ENCODE peak calls at places on chromosome 10, in six cellular contexts. One of them, this sample, is unnamed.
A peak's percentile ranks its signal among the peaks of the same experiment; 100 is the strongest.

GRCh38 chr10:13074562-13075451 is 25.2 kb upstream of the OPTN start:
- DNase-seq in stimulated activated CD8-positive, alpha-beta memory T cell treated with anti-CD3 and anti-CD28 coated beads, Interleukin-15, amount 100 ng/mL, for 24 hours: peak; percentile 13
- DNase-seq in iPS DF 19.7: no peak
- DNase-seq in GM20000: peak; percentile 73
- DNase-seq in A172: peak; percentile 63
- DNase-seq in LHCN-M2: peak; percentile 44
- DNase-seq in this sample: peak; percentile 37

GRCh38 chr10:10792681-10793080 is 225.0 kb upstream of the CELF2 start:
- DNase-seq in A172: peak; percentile 6
- DNase-seq in stimulated activated CD8-positive, alpha-beta memory T cell treated with anti-CD3 and anti-CD28 coated beads, Interleukin-15, amount 100 ng/mL, for 24 hours: no peak
- DNase-seq in GM20000: no peak
- DNase-seq in LHCN-M2: peak; percentile 98
- DNase-seq in iPS DF 19.7: no peak
- DNase-seq in this sample: no peak

GRCh38 chr10:114943000-114943399 is 5.0 kb downstream of the TRUB1 start:
- DNase-seq in GM20000: no peak
- DNase-seq in iPS DF 19.7: no peak
- DNase-seq in LHCN-M2: no peak
- DNase-seq in stimulated activated CD8-positive, alpha-beta memory T cell treated with anti-CD3 and anti-CD28 coated beads, Interleukin-15, amount 100 ng/mL, for 24 hours: no peak
- DNase-seq in A172: no peak
- DNase-seq in this sample: no peak

GRCh38 chr10:100737359-100738054 is 7.9 kb upstream of the PAX2 start:
- DNase-seq in GM20000: peak; percentile 47
- DNase-seq in stimulated activated CD8-positive, alpha-beta memory T cell treated with anti-CD3 and anti-CD28 coated beads, Interleukin-15, amount 100 ng/mL, for 24 hours: no peak
- DNase-seq in LHCN-M2: no peak
- DNase-seq in A172: no peak
- DNase-seq in iPS DF 19.7: no peak
- DNase-seq in this sample: no peak

GRCh38 chr10:125123363-125124113 is 36.8 kb downstream of the CTBP2 start:
- DNase-seq in A172: peak; percentile 86
- DNase-seq in iPS DF 19.7: no peak
- DNase-seq in GM20000: no peak
- DNase-seq in stimulated activated CD8-positive, alpha-beta memory T cell treated with anti-CD3 and anti-CD28 coated beads, Interleukin-15, amount 100 ng/mL, for 24 hours: no peak
- DNase-seq in LHCN-M2: peak; percentile 90
- DNase-seq in this sample: no peak

GRCh38 chr10:127922675-127923366 is 15.9 kb downstream of the PTPRE start:
- DNase-seq in stimulated activated CD8-positive, alpha-beta memory T cell treated with anti-CD3 and anti-CD28 coated beads, Interleukin-15, amount 100 ng/mL, for 24 hours: no peak
- DNase-seq in LHCN-M2: peak; percentile 93
- DNase-seq in iPS DF 19.7: no peak
- DNase-seq in GM20000: no peak
- DNase-seq in A172: peak; percentile 90
- DNase-seq in this sample: no peak

GRCh38 chr10:31757374-31757773 is 171.3 kb downstream of the ARHGAP12 start:
- DNase-seq in GM20000: no peak
- DNase-seq in stimulated activated CD8-positive, alpha-beta memory T cell treated with anti-CD3 and anti-CD28 coated beads, Interleukin-15, amount 100 ng/mL, for 24 hours: no peak
- DNase-seq in iPS DF 19.7: no peak
- DNase-seq in LHCN-M2: no peak
- DNase-seq in A172: peak; percentile 42
- DNase-seq in this sample: no peak

GRCh38 chr10:119734396-119735332 is 8.8 kb downstream of the INPP5F start:
- DNase-seq in GM20000: no peak
- DNase-seq in stimulated activated CD8-positive, alpha-beta memory T cell treated with anti-CD3 and anti-CD28 coated beads, Interleukin-15, amount 100 ng/mL, for 24 hours: no peak
- DNase-seq in A172: peak; percentile 72
- DNase-seq in iPS DF 19.7: no peak
- DNase-seq in LHCN-M2: peak; percentile 48
- DNase-seq in this sample: no peak

GRCh38 chr10:36446873-36447272 is 678.5 kb upstream of the ANKRD30A start:
- DNase-seq in LHCN-M2: no peak
- DNase-seq in GM20000: no peak
- DNase-seq in A172: no peak
- DNase-seq in stimulated activated CD8-positive, alpha-beta memory T cell treated with anti-CD3 and anti-CD28 coated beads, Interleukin-15, amount 100 ng/mL, for 24 hours: no peak
- DNase-seq in iPS DF 19.7: no peak
- DNase-seq in this sample: no peak

GRCh38 chr10:69726850-69727249 is 74.9 kb upstream of the COL13A1 start:
- DNase-seq in iPS DF 19.7: no peak
- DNase-seq in A172: no peak
- DNase-seq in GM20000: no peak
- DNase-seq in LHCN-M2: no peak
- DNase-seq in stimulated activated CD8-positive, alpha-beta memory T cell treated with anti-CD3 and anti-CD28 coated beads, Interleukin-15, amount 100 ng/mL, for 24 hours: no peak
- DNase-seq in this sample: no peak

GRCh38 chr10:50470345-50470744 is 153.4 kb downstream of the SGMS1 start:
- DNase-seq in iPS DF 19.7: peak; percentile 7
- DNase-seq in GM20000: no peak
- DNase-seq in A172: no peak
- DNase-seq in stimulated activated CD8-positive, alpha-beta memory T cell treated with anti-CD3 and anti-CD28 coated beads, Interleukin-15, amount 100 ng/mL, for 24 hours: no peak
- DNase-seq in LHCN-M2: no peak
- DNase-seq in this sample: no peak

GRCh38 chr10:116385994-116386809 is 41.4 kb upstream of the PNLIPRP3 start:
- DNase-seq in LHCN-M2: peak; percentile 45
- DNase-seq in stimulated activated CD8-positive, alpha-beta memory T cell treated with anti-CD3 and anti-CD28 coated beads, Interleukin-15, amount 100 ng/mL, for 24 hours: no peak
- DNase-seq in A172: peak; percentile 34
- DNase-seq in iPS DF 19.7: no peak
- DNase-seq in GM20000: no peak
- DNase-seq in this sample: no peak

GRCh38 chr10:126536656-126537055 is 133.8 kb downstream of the C10orf90 start:
- DNase-seq in A172: no peak
- DNase-seq in iPS DF 19.7: no peak
- DNase-seq in LHCN-M2: no peak
- DNase-seq in stimulated activated CD8-positive, alpha-beta memory T cell treated with anti-CD3 and anti-CD28 coated beads, Interleukin-15, amount 100 ng/mL, for 24 hours: no peak
- DNase-seq in GM20000: no peak
- DNase-seq in this sample: no peak

GRCh38 chr10:108443636-108444035 is 1279.1 kb upstream of the SORCS1 start:
- DNase-seq in iPS DF 19.7: no peak
- DNase-seq in GM20000: no peak
- DNase-seq in LHCN-M2: no peak
- DNase-seq in stimulated activated CD8-positive, alpha-beta memory T cell treated with anti-CD3 and anti-CD28 coated beads, Interleukin-15, amount 100 ng/mL, for 24 hours: no peak
- DNase-seq in A172: no peak
- DNase-seq in this sample: no peak

GRCh38 chr10:104054430-104054829 is 31.2 kb downstream of the COL17A1 start:
- DNase-seq in stimulated activated CD8-positive, alpha-beta memory T cell treated with anti-CD3 and anti-CD28 coated beads, Interleukin-15, amount 100 ng/mL, for 24 hours: no peak
- DNase-seq in LHCN-M2: peak; percentile 47
- DNase-seq in GM20000: no peak
- DNase-seq in iPS DF 19.7: no peak
- DNase-seq in A172: peak; percentile 91
- DNase-seq in this sample: no peak

GRCh38 chr10:77602913-77603528 is 34.6 kb downstream of the KCNMA1 start:
- DNase-seq in stimulated activated CD8-positive, alpha-beta memory T cell treated with anti-CD3 and anti-CD28 coated beads, Interleukin-15, amount 100 ng/mL, for 24 hours: no peak
- DNase-seq in iPS DF 19.7: no peak
- DNase-seq in GM20000: no peak
- DNase-seq in LHCN-M2: peak; percentile 42
- DNase-seq in A172: no peak
- DNase-seq in this sample: no peak

GRCh38 chr10:74909665-74910064 is 83.3 kb downstream of the KAT6B start:
- DNase-seq in GM20000: no peak
- DNase-seq in iPS DF 19.7: no peak
- DNase-seq in LHCN-M2: no peak
- DNase-seq in A172: peak; percentile 28
- DNase-seq in stimulated activated CD8-positive, alpha-beta memory T cell treated with anti-CD3 and anti-CD28 coated beads, Interleukin-15, amount 100 ng/mL, for 24 hours: no peak
- DNase-seq in this sample: no peak

GRCh38 chr10:42984035-42984610 is 92.7 kb upstream of the RET start:
- DNase-seq in stimulated activated CD8-positive, alpha-beta memory T cell treated with anti-CD3 and anti-CD28 coated beads, Interleukin-15, amount 100 ng/mL, for 24 hours: no peak
- DNase-seq in iPS DF 19.7: no peak
- DNase-seq in GM20000: no peak
- DNase-seq in LHCN-M2: no peak
- DNase-seq in A172: no peak
- DNase-seq in this sample: no peak

GRCh38 chr10:22345301-22346086 is at the start of gene SPAG6:
- DNase-seq in stimulated activated CD8-positive, alpha-beta memory T cell treated with anti-CD3 and anti-CD28 coated beads, Interleukin-15, amount 100 ng/mL, for 24 hours: no peak
- DNase-seq in LHCN-M2: no peak
- DNase-seq in GM20000: peak; percentile 74
- DNase-seq in A172: no peak
- DNase-seq in iPS DF 19.7: no peak
- DNase-seq in this sample: peak; percentile 48

GRCh38 chr10:317219-317868 is 182.1 kb downstream of the ZMYND11 start:
- DNase-seq in A172: no peak
- DNase-seq in stimulated activated CD8-positive, alpha-beta memory T cell treated with anti-CD3 and anti-CD28 coated beads, Interleukin-15, amount 100 ng/mL, for 24 hours: no peak
- DNase-seq in GM20000: peak; percentile 80
- DNase-seq in LHCN-M2: peak; percentile 74
- DNase-seq in iPS DF 19.7: no peak
- DNase-seq in this sample: peak; percentile 91

This sample was measured in germinal center.